ENCODE peak calls at places on chromosomes 2 and 18, in four cellular contexts. One of them, this sample, is unnamed.

GRCh38 chr2:84946204-84947009 is 24.6 kb upstream of the KCMF1 start:
- DNase-seq in GM23338: no peak
- DNase-seq in fibroblast of lung: peak
- DNase-seq in BJ: peak
- DNase-seq in this sample: peak

GRCh38 chr2:227462972-227463931 is 8.7 kb upstream of the AGFG1 start:
- DNase-seq in GM23338: no peak
- DNase-seq in fibroblast of lung: no peak
- DNase-seq in BJ: no peak
- DNase-seq in this sample: no peak

GRCh38 chr2:152585830-152586484 is 131.3 kb downstream of the PRPF40A start:
- DNase-seq in GM23338: no peak
- DNase-seq in fibroblast of lung: peak
- DNase-seq in BJ: peak
- DNase-seq in this sample: peak

GRCh38 chr2:97740590-97741182 is 27.3 kb downstream of the ZAP70 start:
- DNase-seq in GM23338: peak
- DNase-seq in fibroblast of lung: no peak
- DNase-seq in BJ: no peak
- DNase-seq in this sample: no peak

GRCh38 chr2:33038230-33038629 is 91.5 kb downstream of the LTBP1 start:
- DNase-seq in GM23338: no peak
- DNase-seq in fibroblast of lung: no peak
- DNase-seq in BJ: no peak
- DNase-seq in this sample: no peak

GRCh38 chr2:33417093-33417492 is 59.4 kb upstream of the RASGRP3 start:
- DNase-seq in GM23338: no peak
- DNase-seq in fibroblast of lung: peak
- DNase-seq in BJ: no peak
- DNase-seq in this sample: no peak

GRCh38 chr2:240999873-241000541 is 1.6 kb downstream of the SNED1 start:
- DNase-seq in GM23338: no peak
- DNase-seq in fibroblast of lung: no peak
- DNase-seq in BJ: no peak
- DNase-seq in this sample: no peak

GRCh38 chr2:39018633-39019032 is 102.2 kb downstream of the SOS1 start:
- DNase-seq in GM23338: no peak
- DNase-seq in fibroblast of lung: no peak
- DNase-seq in BJ: no peak
- DNase-seq in this sample: no peak

GRCh38 chr18:41150316-41150715 is 804.7 kb upstream of the PIK3C3 start:
- DNase-seq in GM23338: no peak
- DNase-seq in fibroblast of lung: no peak
- DNase-seq in BJ: no peak
- DNase-seq in this sample: no peak

GRCh38 chr18:62832282-62832681 is 116.9 kb downstream of the PHLPP1 start:
- DNase-seq in GM23338: peak
- DNase-seq in fibroblast of lung: no peak
- DNase-seq in BJ: no peak
- DNase-seq in this sample: no peak

GRCh38 chr2:112614201-112614840 is 29.9 kb downstream of the CHCHD5 start:
- DNase-seq in GM23338: peak
- DNase-seq in fibroblast of lung: no peak
- DNase-seq in BJ: no peak
- DNase-seq in this sample: no peak

GRCh38 chr2:158495175-158495574 is 38.4 kb downstream of the PKP4 start:
- DNase-seq in GM23338: no peak
- DNase-seq in fibroblast of lung: peak
- DNase-seq in BJ: peak
- DNase-seq in this sample: no peak

GRCh38 chr2:211899871-211900482 is 638.6 kb downstream of the ERBB4 start:
- DNase-seq in GM23338: no peak
- DNase-seq in fibroblast of lung: peak
- DNase-seq in BJ: no peak
- DNase-seq in this sample: no peak

GRCh38 chr2:98460573-98461560 is 16.2 kb downstream of the INPP4A start:
- DNase-seq in GM23338: no peak
- DNase-seq in fibroblast of lung: no peak
- DNase-seq in BJ: no peak
- DNase-seq in this sample: no peak

GRCh38 chr2:218026676-218027425 is 24.1 kb upstream of the TNS1 start:
- DNase-seq in GM23338: no peak
- DNase-seq in fibroblast of lung: no peak
- DNase-seq in BJ: no peak
- DNase-seq in this sample: no peak

GRCh38 chr18:76620326-76620813 is 125.3 kb upstream of the ZNF516 start:
- DNase-seq in GM23338: peak
- DNase-seq in fibroblast of lung: peak
- DNase-seq in BJ: no peak
- DNase-seq in this sample: no peak

GRCh38 chr18:8747440-8747937 is 42.1 kb downstream of the MTCL1 start:
- DNase-seq in GM23338: no peak
- DNase-seq in fibroblast of lung: peak
- DNase-seq in BJ: peak
- DNase-seq in this sample: peak

GRCh38 chr18:13229021-13229671 is 10.6 kb downstream of the LDLRAD4 start:
- DNase-seq in GM23338: no peak
- DNase-seq in fibroblast of lung: no peak
- DNase-seq in BJ: no peak
- DNase-seq in this sample: no peak

GRCh38 chr2:3175568-3175955 is 202.1 kb downstream of the EIPR1 start:
- DNase-seq in GM23338: no peak
- DNase-seq in fibroblast of lung: no peak
- DNase-seq in BJ: no peak
- DNase-seq in this sample: no peak

GRCh38 chr2:25025229-25025742 is 16.6 kb upstream of the EFR3B start:
- DNase-seq in GM23338: no peak
- DNase-seq in fibroblast of lung: no peak
- DNase-seq in BJ: no peak
- DNase-seq in this sample: no peak

GRCh38 chr2:196314780-196315179 is 143.4 kb upstream of the STK17B start:
- DNase-seq in GM23338: no peak
- DNase-seq in fibroblast of lung: peak
- DNase-seq in BJ: no peak
- DNase-seq in this sample: no peak

GRCh38 chr2:213688129-213688528 is 403.9 kb downstream of the SPAG16 start:
- DNase-seq in GM23338: peak
- DNase-seq in fibroblast of lung: no peak
- DNase-seq in BJ: no peak
- DNase-seq in this sample: no peak
- H3K4me3 ChIP-seq in GM23338: no peak
- H3K4me3 ChIP-seq in fibroblast of lung: no peak
- H3K4me3 ChIP-seq in BJ: no peak
- H3K4me3 ChIP-seq in this sample: no peak

GRCh38 chr2:44562737-44563136 is 201.0 kb downstream of the CAMKMT start:
- DNase-seq in GM23338: no peak
- DNase-seq in fibroblast of lung: no peak
- DNase-seq in BJ: no peak
- DNase-seq in this sample: no peak

GRCh38 chr2:44560961-44561360 is 199.2 kb downstream of the CAMKMT start:
- DNase-seq in GM23338: no peak
- DNase-seq in fibroblast of lung: peak
- DNase-seq in BJ: no peak
- DNase-seq in this sample: no peak

GRCh38 chr2:44564752-44565151 is 203.0 kb downstream of the CAMKMT start:
- DNase-seq in GM23338: no peak
- DNase-seq in fibroblast of lung: no peak
- DNase-seq in BJ: no peak
- DNase-seq in this sample: no peak

GRCh38 chr2:44559108-44559507 is 197.4 kb downstream of the CAMKMT start:
- DNase-seq in GM23338: no peak
- DNase-seq in fibroblast of lung: no peak
- DNase-seq in BJ: no peak
- DNase-seq in this sample: no peak

DNA sequence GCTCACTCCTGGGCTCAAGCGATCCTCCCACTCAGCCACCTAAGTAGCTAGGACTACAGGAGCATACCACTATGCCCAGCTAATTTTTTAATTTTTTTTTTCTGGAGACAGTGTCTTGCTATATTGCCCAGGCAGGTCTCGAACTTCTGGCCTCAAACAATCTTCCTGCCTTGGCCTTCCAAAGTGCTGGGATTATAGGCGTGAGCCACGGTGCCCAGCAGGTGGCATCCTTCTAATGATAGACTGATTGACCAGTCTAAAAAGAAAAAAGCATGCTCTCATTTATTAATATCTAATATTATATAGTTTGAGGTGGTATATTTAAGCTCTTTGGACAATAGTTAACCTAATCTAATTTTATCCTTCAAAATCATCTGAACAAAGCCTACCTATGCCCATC is 198.6 kb downstream of the CAMKMT start:
- DNase-seq in GM23338: no peak
- DNase-seq in fibroblast of lung: no peak
- DNase-seq in BJ: no peak
- DNase-seq in this sample: no peak
- TF ChIP-seq CTCF in GM23338: peak
- TF ChIP-seq CTCF in fibroblast of lung: no peak
- TF ChIP-seq CTCF in BJ: peak
- TF ChIP-seq CTCF in this sample: peak

GRCh38 chr18:79395308-79395640 is 456 bp upstream of the NFATC1 start:
- DNase-seq in GM23338: no peak
- DNase-seq in fibroblast of lung: no peak
- DNase-seq in BJ: no peak
- DNase-seq in this sample: no peak
- H3K4me3 ChIP-seq in GM23338: peak
- H3K4me3 ChIP-seq in fibroblast of lung: no peak
- H3K4me3 ChIP-seq in BJ: no peak
- H3K4me3 ChIP-seq in this sample: no peak

GRCh38 chr2:46350030-46350699 is 53.0 kb downstream of the EPAS1 start:
- DNase-seq in GM23338: no peak
- DNase-seq in fibroblast of lung: peak
- DNase-seq in BJ: no peak
- DNase-seq in this sample: no peak

GRCh38 chr2:46351388-46352141 is 54.4 kb downstream of the EPAS1 start:
- DNase-seq in GM23338: peak
- DNase-seq in fibroblast of lung: no peak
- DNase-seq in BJ: no peak
- DNase-seq in this sample: no peak

GRCh38 chr2:46353509-46353908 is 56.3 kb downstream of the EPAS1 start:
- DNase-seq in GM23338: no peak
- DNase-seq in fibroblast of lung: no peak
- DNase-seq in BJ: no peak
- DNase-seq in this sample: no peak

GRCh38 chr2:46355756-46356155 is 58.5 kb downstream of the EPAS1 start:
- DNase-seq in GM23338: no peak
- DNase-seq in fibroblast of lung: no peak
- DNase-seq in BJ: no peak
- DNase-seq in this sample: no peak

GRCh38 chr2:46352621-46353020 is 55.4 kb downstream of the EPAS1 start:
- DNase-seq in GM23338: peak
- DNase-seq in fibroblast of lung: no peak
- DNase-seq in BJ: no peak
- DNase-seq in this sample: no peak
- TF ChIP-seq CTCF in GM23338: peak
- TF ChIP-seq CTCF in fibroblast of lung: no peak
- TF ChIP-seq CTCF in BJ: peak
- TF ChIP-seq CTCF in this sample: no peak

This sample was measured in kidney epithelial cell.